ENCODE peak calls at places on chromosomes 6 and 20, in seven cellular contexts. Y is astrocyte of the spinal cord, I is A549, O is HEK293T, L is Caki2, Q is WTC11, D is GM23338. C is an unnamed sample.

GRCh38 chr6:150634641-150635292 is 35.1 kb downstream of the PLEKHG1 start:
- DNase-seq in I (no peak), L (no peak), O (no peak), Q (no peak), D (peak), Y (no peak), C (no peak)

GRCh38 chr6:163923658-163924411 is 509.3 kb downstream of the QKI start:
- DNase-seq in Q (no peak), I (no peak), O (no peak), L (no peak), Y (no peak), D (no peak), C (no peak)

GRCh38 chr20:34954905-34955231 is 738 bp downstream of the GSS start:
- DNase-seq in I (no peak), L (no peak), D (peak), Y (no peak), Q (peak), O (peak), C (no peak)

GRCh38 chr6:151335930-151336329 is 55.4 kb downstream of the ZBTB2 start:
- DNase-seq in I (no peak), O (no peak), D (no peak), Y (no peak), Q (no peak), L (no peak), C (no peak)

GRCh38 chr6:71457883-71458282 is 169.3 kb downstream of the OGFRL1 start:
- DNase-seq in O (no peak), Q (no peak), I (no peak), L (no peak), D (no peak), Y (no peak), C (no peak)

GRCh38 chr6:2734517-2735076 is 16.1 kb downstream of the MYLK4 start:
- DNase-seq in O (no peak), L (no peak), Y (no peak), Q (peak), D (peak), I (no peak), C (no peak)

GRCh38 chr20:36604952-36605308 is 649 bp upstream of the RAB5IF start:
- DNase-seq in O (no peak), D (peak), Y (no peak), L (no peak), Q (no peak), I (no peak), C (peak)

GRCh38 chr6:5718231-5718947 is 288.3 kb downstream of the NRN1 start:
- DNase-seq in Y (no peak), Q (no peak), I (no peak), O (no peak), D (no peak), L (no peak), C (no peak)

GRCh38 chr6:114576330-114576729 is 233.5 kb upstream of the HS3ST5 start:
- DNase-seq in I (no peak), L (no peak), O (no peak), Y (no peak), D (no peak), Q (no peak), C (no peak)

GRCh38 chr6:12931639-12932038 is 215.1 kb downstream of the PHACTR1 start:
- DNase-seq in D (peak), L (no peak), Y (no peak), O (no peak), Q (no peak), I (no peak), C (no peak)